ENCODE peak calls at places on chromosome 3, in four cellular contexts. P is HEK293T, I is K562, J is GM12878. U is an unnamed sample.

GRCh38 chr3:174936590-174936989 is 77.5 kb downstream of the NAALADL2 start:
- DNase-seq in P (no peak), I (no peak), J (no peak), U (no peak)

GRCh38 chr3:30551266-30551665 is 55.1 kb upstream of the TGFBR2 start:
- DNase-seq in P (no peak), I (no peak), J (no peak), U (no peak)

GRCh38 chr3:188607810-188608209 is 453.9 kb downstream of the LPP start:
- DNase-seq in P (no peak), I (no peak), J (no peak), U (no peak)

GRCh38 chr3:73499787-73500186 is 125.0 kb downstream of the PDZRN3 start:
- DNase-seq in P (no peak), I (no peak), J (no peak), U (no peak)

GRCh38 chr3:118863731-118864322 is 170.8 kb downstream of the IGSF11 start:
- DNase-seq in P (no peak), J (no peak), I (no peak), U (peak; percentile 16)

GRCh38 chr3:181564222-181564621 is 147.5 kb upstream of the SOX2 start:
- DNase-seq in J (no peak), I (no peak), P (no peak), U (no peak)

GRCh38 chr3:15217011-15217671 is 11.1 kb downstream of the CAPN7 start:
- DNase-seq in I (no peak), J (no peak), P (no peak), U (no peak)

GRCh38 chr3:99396651-99397050 is 241.7 kb upstream of the COL8A1 start:
- DNase-seq in J (no peak), P (no peak), I (no peak), U (no peak)

GRCh38 chr3:65928110-65928509 is 110.6 kb downstream of the MAGI1 start:
- DNase-seq in P (no peak), I (no peak), J (no peak), U (peak; percentile 69)

GRCh38 chr3:30401971-30402370 is 204.4 kb upstream of the TGFBR2 start:
- DNase-seq in I (no peak), J (no peak), P (no peak), U (no peak)

GRCh38 chr3:159978918-159979703 is 9.5 kb upstream of the IL12A start:
- DNase-seq in I (no peak), J (no peak), P (no peak), U (no peak)

GRCh38 chr3:186921578-186921977 is 8.7 kb upstream of the ST6GAL1 start:
- DNase-seq in I (no peak), J (no peak), P (no peak), U (no peak)

GRCh38 chr3:38662544-38662943 is 13.1 kb upstream of the SCN5A start:
- DNase-seq in P (no peak), J (no peak), I (no peak), U (peak; percentile 52)

GRCh38 chr3:195699860-195700259 is 20.9 kb upstream of the MUC20 start:
- DNase-seq in I (no peak), P (no peak), J (no peak), U (no peak)

GRCh38 chr3:34008836-34009479 is 210.5 kb downstream of the PDCD6IP start:
- DNase-seq in I (no peak), P (no peak), J (no peak), U (no peak)

GRCh38 chr3:10178892-10179291 is 14.2 kb downstream of the IRAK2 start:
- DNase-seq in I (no peak), J (no peak), P (no peak), U (no peak)

GRCh38 chr3:185999221-185999620 is 61.4 kb upstream of the TRA2B start:
- DNase-seq in I (no peak), J (no peak), P (no peak), U (no peak)

GRCh38 chr3:193508108-193508507 is 46.6 kb downstream of the ATP13A4 start:
- DNase-seq in J (no peak), P (no peak), I (no peak), U (no peak)

GRCh38 chr3:45413172-45413765 is 24.9 kb downstream of the LARS2 start:
- DNase-seq in I (no peak), J (no peak), P (no peak), U (no peak)

GRCh38 chr3:178047496-178047895 is 488.7 kb upstream of the KCNMB2 start:
- DNase-seq in I (no peak), J (no peak), P (no peak), U (no peak)

GRCh38 chr3:69178838-69179739 is 56.7 kb upstream of the LMOD3 start:
- DNase-seq in I (no peak), P (no peak), J (no peak), U (peak; percentile 93)

GRCh38 chr3:177930771-177931170 is 605.5 kb upstream of the KCNMB2 start:
- DNase-seq in P (no peak), J (no peak), I (no peak), U (no peak)

GRCh38 chr3:36876181-36876936 is 68.5 kb downstream of the TRANK1 start:
- DNase-seq in J (peak; percentile 89), P (no peak), I (peak; percentile 43), U (no peak)
- TF ChIP-seq SP1 in J (no peak), P (no peak), I (no peak), U (no peak)

DNA sequence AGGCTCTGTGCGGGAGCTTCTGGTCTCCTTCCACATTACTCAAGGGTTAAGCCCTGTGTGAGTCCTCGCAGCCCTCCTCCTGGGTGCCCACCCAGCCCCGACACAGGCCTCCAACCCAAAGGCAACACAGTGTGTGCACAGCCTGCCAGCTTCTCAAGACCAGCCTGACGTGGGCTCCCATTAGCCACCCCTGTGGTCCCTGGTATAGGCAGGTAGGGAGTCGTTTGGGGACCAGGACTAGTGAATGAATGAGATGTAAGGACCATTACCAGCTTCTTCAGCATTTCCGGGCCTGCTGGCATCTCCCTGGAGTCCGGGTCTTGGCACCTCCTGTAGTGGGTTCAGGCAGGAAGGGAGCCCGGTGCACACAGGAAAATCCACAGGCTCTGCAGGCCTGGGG is 20.2 kb upstream of the PLXNA1 start:
- DNase-seq in P (no peak), I (no peak), J (no peak), U (no peak)
- TF ChIP-seq FOXK2 in P (no peak), I (no peak), J (no peak), U (no peak)

GRCh38 chr3:124599147-124599765 is 131.0 kb upstream of the UMPS start:
- DNase-seq in J (no peak), P (no peak), I (no peak), U (no peak)
- TF ChIP-seq BHLHE40 in J (no peak), P (no peak), I (no peak), U (no peak)

GRCh38 chr3:122560680-122561079 is 3.4 kb downstream of the PARP9 start:
- DNase-seq in J (peak; percentile 63), I (peak; percentile 8), P (peak; percentile 41), U (peak; percentile 58)

GRCh38 chr3:122558605-122559004 is 5.5 kb downstream of the PARP9 start:
- DNase-seq in J (no peak), P (no peak), I (no peak), U (peak; percentile 25)

GRCh38 chr3:122553171-122553570 is 10.9 kb downstream of the PARP9 start:
- DNase-seq in P (no peak), J (no peak), I (no peak), U (no peak)

GRCh38 chr3:122559906-122560305 is 4.2 kb downstream of the PARP9 start:
- DNase-seq in I (no peak), J (no peak), P (no peak), U (no peak)

DNA sequence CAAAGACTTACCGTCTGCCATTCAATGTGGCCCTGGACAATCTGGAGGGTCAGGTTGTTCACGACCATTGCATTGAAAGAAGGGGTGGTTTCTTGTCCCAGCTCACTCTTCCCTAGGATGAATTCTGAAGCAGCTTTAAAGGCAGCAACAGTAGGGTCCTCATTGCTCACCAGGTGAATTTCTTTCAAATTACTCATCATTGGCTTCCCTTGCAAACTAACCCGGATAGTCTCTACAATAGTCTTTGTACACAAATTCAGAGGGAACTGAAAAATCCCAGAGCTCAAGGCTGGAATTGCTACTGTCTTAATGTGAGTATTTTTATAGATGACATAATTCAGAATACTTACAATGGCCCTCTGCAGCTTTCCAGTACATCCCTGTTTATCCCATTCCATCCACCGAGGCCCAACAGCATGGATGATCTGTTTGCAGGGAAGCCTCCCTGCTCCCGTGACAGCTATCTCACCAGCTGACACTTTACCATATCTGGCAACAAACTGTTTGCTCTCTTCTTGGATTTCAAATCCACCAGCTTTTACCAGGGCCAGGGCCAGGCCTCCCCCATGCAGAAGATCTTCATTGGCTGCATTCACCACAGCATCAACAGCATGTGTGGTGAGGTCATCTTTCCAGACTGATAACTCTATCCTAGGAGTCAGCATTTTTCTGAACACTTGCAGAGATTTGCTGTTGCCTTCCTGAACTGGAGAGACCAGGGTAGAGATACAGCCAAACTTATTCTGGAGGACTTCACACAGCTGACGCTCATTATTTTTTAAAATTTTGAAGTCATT is 8.6 kb downstream of the PARP9 start:
- DNase-seq in J (no peak), I (no peak), P (no peak), U (no peak)
- TF ChIP-seq SP1 in J (no peak), I (no peak), P (no peak), U (no peak)

GRCh38 chr3:13256845-13257244 is 163.3 kb downstream of the NUP210 start:
- DNase-seq in P (no peak), I (no peak), J (no peak), U (no peak)

GRCh38 chr3:13251166-13251892 is 168.8 kb downstream of the NUP210 start:
- DNase-seq in J (no peak), I (no peak), P (no peak), U (peak; percentile 74)

GRCh38 chr3:13253208-13253937 is 166.7 kb downstream of the NUP210 start:
- DNase-seq in J (no peak), P (no peak), I (peak; percentile 49), U (no peak)

GRCh38 chr3:13252207-13252606 is 167.9 kb downstream of the NUP210 start:
- DNase-seq in P (no peak), I (no peak), J (no peak), U (no peak)

DNA sequence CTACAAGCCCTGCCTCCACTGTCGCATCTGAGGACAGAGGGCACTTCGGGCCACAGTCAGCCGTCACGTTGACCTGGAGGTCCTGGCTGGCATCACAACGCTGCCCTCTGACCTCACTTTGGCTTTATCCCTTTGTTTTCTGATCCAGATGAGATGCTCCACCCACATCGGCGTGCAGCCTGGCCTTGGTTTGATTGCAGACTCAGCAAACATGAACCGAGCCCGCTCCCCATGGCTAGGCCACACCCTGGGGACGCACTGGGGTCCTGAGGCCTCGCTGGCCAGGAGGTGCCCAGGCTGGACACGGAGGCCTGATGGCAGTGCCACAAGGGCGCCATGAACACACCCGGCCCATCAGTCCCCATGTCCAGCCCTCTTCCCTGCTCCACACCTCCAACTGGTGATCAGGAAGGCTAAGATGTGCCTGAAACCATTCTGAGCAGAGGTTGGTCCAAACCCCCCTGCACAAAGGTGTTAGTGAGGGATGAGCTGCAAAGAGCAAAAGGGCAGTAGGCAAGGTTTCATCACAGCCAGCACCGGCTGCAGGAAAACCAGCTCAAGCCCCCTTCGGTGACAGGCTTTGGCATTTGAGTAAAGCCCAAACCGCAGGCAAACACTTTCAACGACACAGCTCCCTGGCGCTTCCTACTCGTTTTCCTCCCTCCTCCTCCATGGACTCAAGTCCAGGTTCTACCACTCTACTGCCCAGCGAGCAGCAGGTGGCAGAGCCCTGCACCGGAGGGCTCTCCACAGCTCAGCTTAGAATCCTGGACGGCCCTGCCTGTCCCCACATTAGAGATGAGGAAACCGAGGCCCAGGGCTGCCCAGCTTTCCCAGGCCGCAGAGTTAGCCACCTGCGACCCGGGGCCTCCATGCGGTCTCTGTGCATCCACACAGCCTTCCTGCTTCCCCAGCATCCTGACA is 165.8 kb downstream of the NUP210 start:
- DNase-seq in J (no peak), P (no peak), I (no peak), U (peak; percentile 88)
- TF ChIP-seq FOXK2 in J (no peak), P (no peak), I (no peak), U (no peak)

U was measured in HepG2.